ENCODE peak calls at places on chromosomes 12 and 14, in nine cellular contexts. Y is frontal cortex, N is aorta, C is kidney tubule cell, S is kidney glomerular epithelial cell, F is iPS-NIHi11, P is GM12865, E is GM20000, M is LoVo. T is an unnamed sample.

GRCh38 chr12:68675098-68675842 is 11.5 kb upstream of the NUP107 start:
- DNase-seq in Y (no peak), N (no peak), C (no peak), S (no peak), F (peak), P (no peak), E (no peak), M (no peak), T (no peak)

GRCh38 chr12:32106153-32106516 is 512 bp upstream of the BICD1 start:
- DNase-seq in Y (peak), N (no peak), C (no peak), S (no peak), F (no peak), P (no peak), E (no peak), M (no peak), T (no peak)

GRCh38 chr12:45268672-45269406 is 52.9 kb downstream of the ANO6 start:
- DNase-seq in Y (no peak), N (peak), C (peak), S (peak), F (peak), P (peak), E (peak), M (peak), T (no peak)

GRCh38 chr12:57001448-57001906 is 4.9 kb downstream of the ZBTB39 start:
- DNase-seq in Y (no peak), N (peak), C (peak), S (peak), F (peak), P (peak), E (peak), M (peak), T (no peak)

GRCh38 chr12:51311389-51311788 is 12.6 kb downstream of the BIN2 start:
- DNase-seq in Y (no peak), N (no peak), C (no peak), S (no peak), F (no peak), P (no peak), E (no peak), M (no peak), T (no peak)

GRCh38 chr12:124273630-124274029 is 21.3 kb upstream of the RFLNA start:
- DNase-seq in Y (no peak), N (no peak), C (peak), S (peak), F (peak), P (peak), E (peak), M (peak), T (peak)

GRCh38 chr12:66596189-66596588 is 82.7 kb downstream of the GRIP1 start:
- DNase-seq in Y (no peak), N (no peak), C (peak), S (no peak), F (no peak), P (no peak), E (no peak), M (no peak), T (no peak)

GRCh38 chr12:100267603-100268281 is 765 bp downstream of the SCYL2 start:
- DNase-seq in Y (no peak), N (no peak), C (peak), S (peak), F (no peak), P (no peak), E (peak), M (peak), T (no peak)

GRCh38 chr14:101761881-101762529 is 496 bp downstream of the PPP2R5C start:
- DNase-seq in Y (peak), N (no peak), C (no peak), S (no peak), F (peak), P (peak), E (peak), M (peak), T (no peak)

GRCh38 chr12:85781751-85782150 is 54.5 kb downstream of the RASSF9 start:
- DNase-seq in Y (no peak), N (no peak), C (no peak), S (no peak), F (no peak), P (no peak), E (no peak), M (no peak), T (no peak)

GRCh38 chr12:9037431-9037830 is 48.1 kb downstream of the KLRG1 start:
- DNase-seq in Y (no peak), N (no peak), C (no peak), S (no peak), F (no peak), P (no peak), E (no peak), M (no peak), T (no peak)

GRCh38 chr14:24069411-24069735 is 2.0 kb upstream of the CPNE6 start:
- DNase-seq in Y (no peak), N (no peak), C (no peak), S (no peak), F (no peak), P (no peak), E (no peak), M (no peak), T (no peak)

GRCh38 chr14:88195676-88196075 is 127.4 kb downstream of the KCNK10 start:
- DNase-seq in Y (no peak), N (no peak), C (no peak), S (no peak), F (no peak), P (no peak), E (no peak), M (no peak), T (no peak)

GRCh38 chr12:47184813-47185212 is 105.1 kb upstream of the AMIGO2 start:
- DNase-seq in Y (no peak), N (no peak), C (peak), S (peak), F (peak), P (no peak), E (no peak), M (peak), T (no peak)

GRCh38 chr12:95633671-95634465 is 82.6 kb upstream of the USP44 start:
- DNase-seq in Y (no peak), N (no peak), C (no peak), S (no peak), F (no peak), P (no peak), E (no peak), M (no peak), T (no peak)

GRCh38 chr14:45252356-45253069 is 489 bp downstream of the MIS18BP1 start:
- DNase-seq in Y (no peak), N (no peak), C (peak), S (no peak), F (no peak), P (peak), E (no peak), M (peak), T (no peak)

GRCh38 chr12:78194448-78194847 is 363.8 kb downstream of the NAV3 start:
- DNase-seq in Y (no peak), N (no peak), C (peak), S (no peak), F (no peak), P (no peak), E (no peak), M (no peak), T (no peak)

T was measured in iPS DF 19.7.